ENCODE peak calls at places on chromosome 16, in four cellular contexts. Z is body of pancreas; K is upper lobe of right lung; G is CD8-positive, alpha-beta memory T cell. M is an unnamed sample. For H3K4me1 and H3K36me3, the result is how much of the 10 kb centered on the place peaks cover.

GRCh38 chr16:65473699-65474098 is 351.8 kb upstream of the CDH11 start:
- DNase-seq in Z (no peak), K (no peak), G (no peak), M (no peak)

GRCh38 chr16:57255686-57256415 is 10.8 kb downstream of the ARL2BP start:
- DNase-seq in Z (peak), K (no peak), G (no peak), M (no peak)

GRCh38 chr16:12313902-12314621 is 337.5 kb downstream of the SNX29 start:
- DNase-seq in Z (no peak), K (no peak), G (no peak), M (no peak)

GRCh38 chr16:27400751-27401620 is 988 bp upstream of the IL21R start:
- DNase-seq in Z (no peak), K (no peak), G (no peak), M (no peak)

GRCh38 chr16:89764711-89765201 is 43.4 kb downstream of the ZNF276 start:
- DNase-seq in Z (no peak), K (peak), G (peak), M (no peak)

GRCh38 chr16:89121691-89122321 is 28.2 kb downstream of the ACSF3 start:
- DNase-seq in Z (no peak), K (no peak), G (no peak), M (no peak)

GRCh38 chr16:25097304-25097988 is 14.1 kb upstream of the LCMT1 start:
- DNase-seq in Z (no peak), K (no peak), G (no peak), M (no peak)

GRCh38 chr16:23575834-23576233 is 18.3 kb downstream of the UBFD1 start:
- DNase-seq in Z (no peak), K (no peak), G (no peak), M (no peak)

GRCh38 chr16:87697256-87697655 is 68.5 kb downstream of the KLHDC4 start:
- DNase-seq in Z (no peak), K (no peak), G (no peak), M (no peak)

GRCh38 chr16:47970291-47970931 is 185.4 kb downstream of the ABCC12 start:
- DNase-seq in Z (no peak), K (no peak), G (no peak), M (peak)

GRCh38 chr16:5461141-5461540 is 363.5 kb upstream of the EEF2KMT start:
- DNase-seq in Z (no peak), K (no peak), G (no peak), M (no peak)

GRCh38 chr16:90031931-90032663 is 12.8 kb upstream of the DBNDD1 start:
- DNase-seq in Z (no peak), K (no peak), G (no peak), M (peak)

GRCh38 chr16:14186954-14187306 is 115.8 kb downstream of the MRTFB start:
- DNase-seq in Z (no peak), K (no peak), G (no peak), M (no peak)

GRCh38 chr16:57621521-57622268 is 6.7 kb upstream of the ADGRG1 start:
- DNase-seq in Z (no peak), K (peak), G (no peak), M (no peak)

GRCh38 chr16:88702364-88703210 is 3.6 kb downstream of the RNF166 start:
- DNase-seq in Z (no peak), K (no peak), G (no peak), M (no peak)

GRCh38 chr16:14378684-14379467 is 251.2 kb downstream of the PARN start:
- DNase-seq in Z (no peak), K (no peak), G (no peak), M (no peak)

GRCh38 chr16:4692460-4693295 is 684 bp upstream of the NUDT16L1 start:
- DNase-seq in Z (no peak), K (no peak), G (peak), M (no peak)

GRCh38 chr16:80938928-80939260 is 67.8 kb downstream of the CMC2 start:
- DNase-seq in Z (no peak), K (no peak), G (no peak), M (no peak)

GRCh38 chr16:59259074-59259963 is 525.2 kb upstream of the GOT2 start:
- DNase-seq in Z (no peak), K (no peak), G (no peak), M (no peak)

GRCh38 chr16:3945751-3946603 is 65.5 kb upstream of the CREBBP start:
- DNase-seq in Z (peak), K (peak), G (no peak), M (peak)

GRCh38 chr16:21071741-21072140 is 78.9 kb downstream of the DNAH3 start:
- DNase-seq in Z (no peak), K (no peak), G (no peak), M (no peak)

GRCh38 chr16:67548265-67549126 is 13.8 kb upstream of the CTCF start:
- DNase-seq in Z (no peak), K (peak), G (no peak), M (no peak)
- H3K4me1 ChIP-seq in Z (under half), K (under half), G (under half), M (under half)

GRCh38 chr16:1771864-1772361 is 570 bp upstream of the NME3 start:
- DNase-seq in Z (no peak), K (no peak), G (no peak), M (peak)
- H3K27ac ChIP-seq in Z (peak), K (peak), G (peak), M (peak)

GRCh38 chr16:71929048-71929447 is 33.7 kb downstream of the IST1 start:
- DNase-seq in Z (no peak), K (no peak), G (no peak), M (no peak)
- H3K36me3 ChIP-seq in Z (under half), K (half or more), G (under half), M (half or more)

GRCh38 chr16:85565796-85566501 is 47.2 kb upstream of the GSE1 start:
- DNase-seq in Z (no peak), K (no peak), G (no peak), M (no peak)
- H3K4me1 ChIP-seq in Z (half or more), K (half or more), G (under half), M (half or more)

GRCh38 chr16:19542138-19542821 is 13.2 kb upstream of the VPS35L start:
- DNase-seq in Z (no peak), K (no peak), G (no peak), M (no peak)
- H3K27ac ChIP-seq in Z (no peak), K (no peak), G (no peak), M (no peak)

DNA sequence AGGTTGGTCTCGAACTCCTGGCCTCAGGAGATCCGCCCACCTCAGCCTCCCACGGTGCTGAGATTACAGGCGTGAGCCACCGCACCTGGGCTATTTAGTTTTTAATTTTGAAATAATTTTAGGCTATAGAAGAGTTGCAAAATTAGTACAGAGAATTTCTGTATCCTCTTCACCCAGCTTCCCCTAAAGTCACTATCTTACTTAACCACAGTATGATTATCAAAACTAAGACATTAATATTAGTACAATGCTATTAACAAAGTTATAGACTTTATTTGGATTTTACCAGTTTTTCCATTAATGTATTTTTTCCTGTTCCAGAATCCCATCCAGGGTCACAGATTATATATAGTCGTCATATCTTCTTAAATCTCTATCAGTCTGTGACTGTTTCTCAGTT is 62.6 kb downstream of the CLEC19A start:
- DNase-seq in Z (no peak), K (no peak), G (no peak), M (no peak)
- H3K36me3 ChIP-seq in Z (under half), K (under half), G (under half), M (under half)

DNA sequence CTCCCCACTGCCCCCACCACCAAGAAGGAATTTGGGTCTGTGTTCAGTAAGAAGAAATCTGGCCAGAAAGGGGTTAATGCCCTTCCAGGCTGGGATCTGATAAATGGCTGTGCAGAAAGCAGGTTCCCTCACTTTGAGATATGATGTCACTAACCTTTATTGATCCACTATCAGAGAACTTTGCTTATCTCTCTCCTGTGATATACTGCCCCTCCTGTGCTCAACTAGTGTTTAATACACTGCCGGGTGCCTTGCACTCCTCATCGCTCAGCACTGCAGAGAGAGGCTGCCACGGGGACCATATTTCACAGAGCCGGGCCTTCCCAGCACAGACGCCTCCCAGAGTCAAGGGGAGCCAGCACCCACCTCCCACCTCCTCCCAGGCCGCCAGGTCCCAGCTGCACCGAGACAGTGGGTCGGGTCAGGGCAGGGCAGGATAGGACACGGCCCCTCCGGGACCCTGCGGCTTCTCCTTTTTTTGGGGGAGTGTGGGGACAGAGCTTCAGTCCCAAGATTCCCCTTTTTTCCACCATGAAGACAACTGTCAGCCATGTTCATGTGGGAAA is 20.2 kb downstream of the ZFHX3 start:
- DNase-seq in Z (peak), K (no peak), G (no peak), M (no peak)
- H3K4me1 ChIP-seq in Z (half or more), K (under half), G (under half), M (under half)

GRCh38 chr16:30885196-30885595 is 8.7 kb downstream of the BCL7C start:
- DNase-seq in Z (no peak), K (no peak), G (no peak), M (no peak)
- H3K27ac ChIP-seq in Z (no peak), K (no peak), G (no peak), M (no peak)

DNA sequence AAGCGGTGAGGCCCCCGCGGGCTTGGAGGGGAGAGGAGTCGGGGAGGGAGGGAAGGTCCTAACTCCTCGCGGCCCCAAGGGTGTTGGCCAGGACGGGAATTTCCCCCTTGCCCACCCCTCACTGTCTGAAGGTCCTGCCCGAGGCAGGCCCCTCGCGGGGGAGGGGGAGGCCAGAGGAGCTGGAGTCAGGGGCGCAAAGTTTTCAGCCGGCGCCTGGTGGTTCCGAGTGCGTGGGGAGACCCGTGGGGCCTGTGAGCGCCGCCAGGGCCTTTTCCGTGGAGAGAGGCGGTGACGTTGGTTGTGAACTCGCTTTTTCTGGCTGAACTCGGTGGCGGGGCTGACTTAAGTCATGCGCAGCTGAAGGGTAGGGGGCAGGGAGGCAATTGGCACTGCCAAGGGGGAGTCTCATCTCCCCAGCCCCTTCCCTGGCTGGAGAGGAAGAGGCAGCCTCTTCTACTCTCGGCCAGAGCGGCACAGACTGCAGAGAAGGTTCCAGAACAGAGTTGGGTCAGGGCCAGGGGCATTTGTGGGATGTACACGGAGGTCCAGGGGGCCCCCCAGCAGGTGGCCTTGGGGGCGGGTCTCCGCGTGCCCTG is 1.5 kb downstream of the CACNA1H start:
- DNase-seq in Z (no peak), K (no peak), G (no peak), M (no peak)
- H3K36me3 ChIP-seq in Z (under half), K (under half), G (under half), M (under half)

DNA sequence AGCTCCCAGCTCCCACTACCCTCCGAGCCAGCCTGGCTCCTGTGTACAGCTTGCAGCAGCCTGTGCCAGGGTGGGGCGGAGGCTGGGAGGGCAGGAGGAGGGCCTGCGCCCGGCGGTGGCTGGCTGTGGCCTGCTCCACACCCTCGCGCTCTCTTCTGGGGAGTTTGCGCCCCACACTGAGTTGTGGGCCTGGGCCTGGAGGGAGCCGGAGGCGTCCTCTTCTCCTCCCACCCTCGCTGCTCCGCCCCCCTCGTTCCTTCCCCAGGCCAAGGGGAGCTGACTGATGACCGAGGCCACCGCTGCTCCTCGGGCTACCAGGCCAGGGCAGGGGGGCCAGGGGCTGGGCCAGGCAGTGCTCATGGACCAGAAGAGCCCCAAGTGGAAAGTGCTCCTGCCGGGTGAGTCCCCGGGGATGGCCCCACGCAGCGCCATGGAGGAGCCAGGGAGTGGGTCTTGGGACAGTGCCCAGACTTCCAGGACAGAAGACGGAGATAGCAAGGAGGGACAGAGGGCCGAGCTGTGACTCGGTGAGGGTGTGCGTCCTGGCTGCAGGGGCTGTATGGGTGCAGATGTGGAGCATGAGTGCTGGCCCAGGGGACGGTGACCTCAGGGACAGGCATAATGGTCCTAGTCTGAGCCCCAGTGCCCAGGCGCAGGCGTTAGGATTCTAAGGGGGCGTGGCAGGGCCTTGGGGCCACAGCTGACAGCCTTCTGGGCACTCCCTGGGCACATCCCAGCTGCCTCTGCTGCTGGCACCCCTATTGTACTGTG is 242.1 kb upstream of the GSE1 start:
- DNase-seq in Z (no peak), K (peak), G (no peak), M (no peak)
- H3K4me1 ChIP-seq in Z (under half), K (under half), G (under half), M (under half)